ENCODE peak calls at places on chromosomes 12 and 14, in six cellular contexts. One of them, this sample, is unnamed.

GRCh38 chr12:6215932-6216494 is 15.8 kb downstream of the CD9 start:
- DNase-seq in iris pigment epithelial cell: peak
- DNase-seq in ACHN: peak
- DNase-seq in activated T-helper 1 cell treated with anti-CD3 and anti-CD28 coated beads, Interleukin-2, amount 50 U/mL, for 16 hours: no peak
- DNase-seq in brain microvascular endothelial cell: peak
- DNase-seq in GM12878: no peak
- DNase-seq in this sample: no peak

GRCh38 chr14:61185534-61185933 is 95.6 kb downstream of the TMEM30B start:
- DNase-seq in iris pigment epithelial cell: no peak
- DNase-seq in ACHN: no peak
- DNase-seq in activated T-helper 1 cell treated with anti-CD3 and anti-CD28 coated beads, Interleukin-2, amount 50 U/mL, for 16 hours: no peak
- DNase-seq in brain microvascular endothelial cell: no peak
- DNase-seq in GM12878: no peak
- DNase-seq in this sample: no peak

GRCh38 chr12:79886917-79887519 is 47.9 kb downstream of the PPP1R12A start:
- DNase-seq in iris pigment epithelial cell: peak
- DNase-seq in ACHN: peak
- DNase-seq in activated T-helper 1 cell treated with anti-CD3 and anti-CD28 coated beads, Interleukin-2, amount 50 U/mL, for 16 hours: no peak
- DNase-seq in brain microvascular endothelial cell: peak
- DNase-seq in GM12878: peak
- DNase-seq in this sample: no peak

GRCh38 chr12:58416211-58416610 is 474.8 kb downstream of the ATP23 start:
- DNase-seq in iris pigment epithelial cell: peak
- DNase-seq in ACHN: peak
- DNase-seq in activated T-helper 1 cell treated with anti-CD3 and anti-CD28 coated beads, Interleukin-2, amount 50 U/mL, for 16 hours: no peak
- DNase-seq in brain microvascular endothelial cell: peak
- DNase-seq in GM12878: no peak
- DNase-seq in this sample: no peak

GRCh38 chr14:54301349-54301748 is 95.5 kb upstream of the CDKN3 start:
- DNase-seq in iris pigment epithelial cell: no peak
- DNase-seq in ACHN: no peak
- DNase-seq in activated T-helper 1 cell treated with anti-CD3 and anti-CD28 coated beads, Interleukin-2, amount 50 U/mL, for 16 hours: no peak
- DNase-seq in brain microvascular endothelial cell: no peak
- DNase-seq in GM12878: no peak
- DNase-seq in this sample: no peak

GRCh38 chr14:86035882-86036281 is 505.9 kb downstream of the FLRT2 start:
- DNase-seq in iris pigment epithelial cell: peak
- DNase-seq in ACHN: peak
- DNase-seq in activated T-helper 1 cell treated with anti-CD3 and anti-CD28 coated beads, Interleukin-2, amount 50 U/mL, for 16 hours: no peak
- DNase-seq in brain microvascular endothelial cell: no peak
- DNase-seq in GM12878: no peak
- DNase-seq in this sample: no peak

GRCh38 chr12:93198086-93198485 is 179.6 kb upstream of the NUDT4 start:
- DNase-seq in iris pigment epithelial cell: peak
- DNase-seq in ACHN: peak
- DNase-seq in activated T-helper 1 cell treated with anti-CD3 and anti-CD28 coated beads, Interleukin-2, amount 50 U/mL, for 16 hours: no peak
- DNase-seq in brain microvascular endothelial cell: peak
- DNase-seq in GM12878: no peak
- DNase-seq in this sample: no peak

GRCh38 chr12:56188116-56188785 is 1.0 kb downstream of the SMARCC2 start:
- DNase-seq in iris pigment epithelial cell: no peak
- DNase-seq in ACHN: no peak
- DNase-seq in activated T-helper 1 cell treated with anti-CD3 and anti-CD28 coated beads, Interleukin-2, amount 50 U/mL, for 16 hours: no peak
- DNase-seq in brain microvascular endothelial cell: no peak
- DNase-seq in GM12878: no peak
- DNase-seq in this sample: no peak

GRCh38 chr12:46369095-46369473 is 3.5 kb downstream of the SLC38A2 start:
- DNase-seq in iris pigment epithelial cell: no peak
- DNase-seq in ACHN: no peak
- DNase-seq in activated T-helper 1 cell treated with anti-CD3 and anti-CD28 coated beads, Interleukin-2, amount 50 U/mL, for 16 hours: no peak
- DNase-seq in brain microvascular endothelial cell: no peak
- DNase-seq in GM12878: no peak
- DNase-seq in this sample: no peak

GRCh38 chr12:62959745-62960144 is 24.8 kb upstream of the PPM1H start:
- DNase-seq in iris pigment epithelial cell: no peak
- DNase-seq in ACHN: no peak
- DNase-seq in activated T-helper 1 cell treated with anti-CD3 and anti-CD28 coated beads, Interleukin-2, amount 50 U/mL, for 16 hours: no peak
- DNase-seq in brain microvascular endothelial cell: no peak
- DNase-seq in GM12878: no peak
- DNase-seq in this sample: no peak

GRCh38 chr12:55708695-55709233 is 1.1 kb upstream of the ITGA7 start:
- DNase-seq in iris pigment epithelial cell: no peak
- DNase-seq in ACHN: no peak
- DNase-seq in activated T-helper 1 cell treated with anti-CD3 and anti-CD28 coated beads, Interleukin-2, amount 50 U/mL, for 16 hours: no peak
- DNase-seq in brain microvascular endothelial cell: no peak
- DNase-seq in GM12878: no peak
- DNase-seq in this sample: no peak

GRCh38 chr12:100715976-100716657 is 78.5 kb upstream of the ANO4 start:
- DNase-seq in iris pigment epithelial cell: no peak
- DNase-seq in ACHN: no peak
- DNase-seq in activated T-helper 1 cell treated with anti-CD3 and anti-CD28 coated beads, Interleukin-2, amount 50 U/mL, for 16 hours: no peak
- DNase-seq in brain microvascular endothelial cell: no peak
- DNase-seq in GM12878: no peak
- DNase-seq in this sample: no peak

GRCh38 chr12:104682790-104683279 is 226.1 kb downstream of the CHST11 start:
- DNase-seq in iris pigment epithelial cell: no peak
- DNase-seq in ACHN: no peak
- DNase-seq in activated T-helper 1 cell treated with anti-CD3 and anti-CD28 coated beads, Interleukin-2, amount 50 U/mL, for 16 hours: peak
- DNase-seq in brain microvascular endothelial cell: no peak
- DNase-seq in GM12878: peak
- DNase-seq in this sample: peak

GRCh38 chr12:30043151-30043550 is 259.4 kb upstream of the TMTC1 start:
- DNase-seq in iris pigment epithelial cell: no peak
- DNase-seq in ACHN: no peak
- DNase-seq in activated T-helper 1 cell treated with anti-CD3 and anti-CD28 coated beads, Interleukin-2, amount 50 U/mL, for 16 hours: no peak
- DNase-seq in brain microvascular endothelial cell: no peak
- DNase-seq in GM12878: no peak
- DNase-seq in this sample: no peak

GRCh38 chr12:111467092-111467861 is 61.6 kb downstream of the SH2B3 start:
- DNase-seq in iris pigment epithelial cell: peak
- DNase-seq in ACHN: no peak
- DNase-seq in activated T-helper 1 cell treated with anti-CD3 and anti-CD28 coated beads, Interleukin-2, amount 50 U/mL, for 16 hours: no peak
- DNase-seq in brain microvascular endothelial cell: no peak
- DNase-seq in GM12878: no peak
- DNase-seq in this sample: no peak

GRCh38 chr14:102979406-102979805 is 56.9 kb downstream of the AMN start:
- DNase-seq in iris pigment epithelial cell: no peak
- DNase-seq in ACHN: no peak
- DNase-seq in activated T-helper 1 cell treated with anti-CD3 and anti-CD28 coated beads, Interleukin-2, amount 50 U/mL, for 16 hours: no peak
- DNase-seq in brain microvascular endothelial cell: no peak
- DNase-seq in GM12878: no peak
- DNase-seq in this sample: no peak

GRCh38 chr12:57765003-57765697 is 1.7 kb downstream of the CYP27B1 start:
- DNase-seq in iris pigment epithelial cell: peak
- DNase-seq in ACHN: peak
- DNase-seq in activated T-helper 1 cell treated with anti-CD3 and anti-CD28 coated beads, Interleukin-2, amount 50 U/mL, for 16 hours: peak
- DNase-seq in brain microvascular endothelial cell: no peak
- DNase-seq in GM12878: no peak
- DNase-seq in this sample: no peak

GRCh38 chr12:49583361-49584094 is 15.6 kb upstream of the MCRS1 start:
- DNase-seq in iris pigment epithelial cell: peak
- DNase-seq in ACHN: no peak
- DNase-seq in activated T-helper 1 cell treated with anti-CD3 and anti-CD28 coated beads, Interleukin-2, amount 50 U/mL, for 16 hours: no peak
- DNase-seq in brain microvascular endothelial cell: no peak
- DNase-seq in GM12878: no peak
- DNase-seq in this sample: no peak

GRCh38 chr12:125221602-125222001 is 156.4 kb downstream of the AACS start:
- DNase-seq in iris pigment epithelial cell: no peak
- DNase-seq in ACHN: no peak
- DNase-seq in activated T-helper 1 cell treated with anti-CD3 and anti-CD28 coated beads, Interleukin-2, amount 50 U/mL, for 16 hours: no peak
- DNase-seq in brain microvascular endothelial cell: no peak
- DNase-seq in GM12878: no peak
- DNase-seq in this sample: no peak

GRCh38 chr12:45613306-45613705 is 116.2 kb upstream of the ARID2 start:
- DNase-seq in iris pigment epithelial cell: peak
- DNase-seq in ACHN: no peak
- DNase-seq in activated T-helper 1 cell treated with anti-CD3 and anti-CD28 coated beads, Interleukin-2, amount 50 U/mL, for 16 hours: no peak
- DNase-seq in brain microvascular endothelial cell: peak
- DNase-seq in GM12878: no peak
- DNase-seq in this sample: no peak

GRCh38 chr12:29763301-29763683 is 20.4 kb downstream of the TMTC1 start:
- DNase-seq in iris pigment epithelial cell: no peak
- DNase-seq in ACHN: no peak
- DNase-seq in activated T-helper 1 cell treated with anti-CD3 and anti-CD28 coated beads, Interleukin-2, amount 50 U/mL, for 16 hours: no peak
- DNase-seq in brain microvascular endothelial cell: no peak
- DNase-seq in GM12878: no peak
- DNase-seq in this sample: no peak

GRCh38 chr12:58046281-58046680 is 104.9 kb downstream of the ATP23 start:
- DNase-seq in iris pigment epithelial cell: no peak
- DNase-seq in ACHN: no peak
- DNase-seq in activated T-helper 1 cell treated with anti-CD3 and anti-CD28 coated beads, Interleukin-2, amount 50 U/mL, for 16 hours: no peak
- DNase-seq in brain microvascular endothelial cell: no peak
- DNase-seq in GM12878: no peak
- DNase-seq in this sample: no peak

GRCh38 chr12:128791395-128792322 is 32.1 kb downstream of the SLC15A4 start:
- DNase-seq in iris pigment epithelial cell: no peak
- DNase-seq in ACHN: peak
- DNase-seq in activated T-helper 1 cell treated with anti-CD3 and anti-CD28 coated beads, Interleukin-2, amount 50 U/mL, for 16 hours: no peak
- DNase-seq in brain microvascular endothelial cell: no peak
- DNase-seq in GM12878: no peak
- DNase-seq in this sample: no peak

GRCh38 chr12:109716512-109717389 is 3.1 kb downstream of the FAM222A start:
- DNase-seq in iris pigment epithelial cell: no peak
- DNase-seq in ACHN: no peak
- DNase-seq in activated T-helper 1 cell treated with anti-CD3 and anti-CD28 coated beads, Interleukin-2, amount 50 U/mL, for 16 hours: no peak
- DNase-seq in brain microvascular endothelial cell: no peak
- DNase-seq in GM12878: no peak
- DNase-seq in this sample: no peak

GRCh38 chr14:70257526-70257925 is 68.8 kb upstream of the SLC8A3 start:
- DNase-seq in iris pigment epithelial cell: no peak
- DNase-seq in ACHN: peak
- DNase-seq in activated T-helper 1 cell treated with anti-CD3 and anti-CD28 coated beads, Interleukin-2, amount 50 U/mL, for 16 hours: no peak
- DNase-seq in brain microvascular endothelial cell: no peak
- DNase-seq in GM12878: no peak
- DNase-seq in this sample: no peak

GRCh38 chr12:30219047-30219446 is 435.3 kb upstream of the TMTC1 start:
- DNase-seq in iris pigment epithelial cell: peak
- DNase-seq in ACHN: no peak
- DNase-seq in activated T-helper 1 cell treated with anti-CD3 and anti-CD28 coated beads, Interleukin-2, amount 50 U/mL, for 16 hours: no peak
- DNase-seq in brain microvascular endothelial cell: peak
- DNase-seq in GM12878: no peak
- DNase-seq in this sample: no peak

GRCh38 chr12:70982991-70983390 is 62.5 kb upstream of the PTPRR start:
- DNase-seq in iris pigment epithelial cell: peak
- DNase-seq in ACHN: no peak
- DNase-seq in activated T-helper 1 cell treated with anti-CD3 and anti-CD28 coated beads, Interleukin-2, amount 50 U/mL, for 16 hours: no peak
- DNase-seq in brain microvascular endothelial cell: no peak
- DNase-seq in GM12878: no peak
- DNase-seq in this sample: no peak

GRCh38 chr14:102540310-102541028 is 30.9 kb upstream of the ANKRD9 start:
- DNase-seq in iris pigment epithelial cell: peak
- DNase-seq in ACHN: no peak
- DNase-seq in activated T-helper 1 cell treated with anti-CD3 and anti-CD28 coated beads, Interleukin-2, amount 50 U/mL, for 16 hours: no peak
- DNase-seq in brain microvascular endothelial cell: no peak
- DNase-seq in GM12878: no peak
- DNase-seq in this sample: no peak

GRCh38 chr14:79831198-79831890 is 380.0 kb downstream of the DIO2 start:
- DNase-seq in iris pigment epithelial cell: peak
- DNase-seq in ACHN: no peak
- DNase-seq in activated T-helper 1 cell treated with anti-CD3 and anti-CD28 coated beads, Interleukin-2, amount 50 U/mL, for 16 hours: no peak
- DNase-seq in brain microvascular endothelial cell: no peak
- DNase-seq in GM12878: no peak
- DNase-seq in this sample: no peak

This sample was measured in central memory CD8-positive, alpha-beta T cell.